ENCODE peak calls at places on chromosomes 4 and X, in nine cellular contexts. T, R, F, I, A, X, Z, M and O are unnamed samples.
A peak's percentile ranks its signal among the peaks of the same experiment; 100 is the strongest.

GRCh38 chrX:41145920-41146608 is 60.8 kb downstream of the USP9X start:
- DNase-seq in T (peak; percentile 44), R (peak; percentile 93), F (peak; percentile 16), I (no peak), A (no peak), X (peak; percentile 88), Z (no peak), M (no peak), O (peak; percentile 3)

GRCh38 chrX:3425031-3425430 is 78.6 kb upstream of the MXRA5 start:
- DNase-seq in T (no peak), R (no peak), F (no peak), I (no peak), A (no peak), X (no peak), Z (no peak), M (no peak), O (no peak)

GRCh38 chr4:170743633-170744032 is 653.9 kb upstream of the AADAT start:
- DNase-seq in T (no peak), R (no peak), F (peak; percentile 17), I (no peak), A (no peak), X (no peak), Z (no peak), M (no peak), O (no peak)

GRCh38 chr4:114807759-114808404 is 209.3 kb downstream of the UGT8 start:
- DNase-seq in T (no peak), R (peak; percentile 48), F (peak; percentile 52), I (no peak), A (no peak), X (peak; percentile 31), Z (no peak), M (no peak), O (peak; percentile 2)

GRCh38 chr4:45693746-45694145 is 430.1 kb downstream of the GABRG1 start:
- DNase-seq in T (no peak), R (peak; percentile 76), F (peak; percentile 17), I (no peak), A (no peak), X (no peak), Z (no peak), M (no peak), O (no peak)

GRCh38 chrX:102712967-102713677 is 874 bp downstream of the GPRASP2 start:
- DNase-seq in T (no peak), R (peak; percentile 49), F (peak; percentile 72), I (peak; percentile 40), A (peak; percentile 78), X (peak; percentile 69), Z (peak; percentile 6), M (peak; percentile 28), O (peak; percentile 50)

GRCh38 chrX:11698747-11699146 is 33.0 kb upstream of the ARHGAP6 start:
- DNase-seq in T (no peak), R (no peak), F (no peak), I (no peak), A (no peak), X (no peak), Z (no peak), M (no peak), O (no peak)

GRCh38 chr4:113952452-113953029 is 26.9 kb downstream of the ARSJ start:
- DNase-seq in T (peak; percentile 56), R (peak; percentile 64), F (peak; percentile 62), I (no peak), A (no peak), X (peak; percentile 59), Z (no peak), M (no peak), O (peak; percentile 55)

GRCh38 chr4:81052119-81053068 is 21.9 kb downstream of the BMP3 start:
- DNase-seq in T (peak; percentile 11), R (peak; percentile 79), F (peak; percentile 75), I (no peak), A (peak; percentile 81), X (peak; percentile 83), Z (peak; percentile 39), M (peak; percentile 13), O (peak; percentile 45)

GRCh38 chr4:119040261-119040660 is 95.4 kb upstream of the MYOZ2 start:
- DNase-seq in T (no peak), R (no peak), F (no peak), I (no peak), A (no peak), X (peak; percentile 67), Z (no peak), M (no peak), O (no peak)

GRCh38 chrX:104659037-104659744 is 93.2 kb downstream of the IL1RAPL2 start:
- DNase-seq in T (no peak), R (peak; percentile 42), F (no peak), I (no peak), A (no peak), X (no peak), Z (no peak), M (no peak), O (no peak)

GRCh38 chrX:8049827-8050226 is 121.2 kb downstream of the VCX2 start:
- DNase-seq in T (no peak), R (peak; percentile 52), F (no peak), I (no peak), A (no peak), X (no peak), Z (no peak), M (no peak), O (no peak)

GRCh38 chr4:3871881-3872833 is 106.0 kb downstream of the ADRA2C start:
- DNase-seq in T (no peak), R (no peak), F (no peak), I (no peak), A (no peak), X (no peak), Z (no peak), M (no peak), O (no peak)

GRCh38 chrX:26376037-26376708 is 160.2 kb downstream of the MAGEB5 start:
- DNase-seq in T (no peak), R (no peak), F (no peak), I (no peak), A (no peak), X (no peak), Z (no peak), M (no peak), O (no peak)

GRCh38 chrX:134736351-134736750 is 78.1 kb upstream of the PLAC1 start:
- DNase-seq in T (no peak), R (no peak), F (no peak), I (no peak), A (no peak), X (no peak), Z (no peak), M (no peak), O (no peak)

GRCh38 chrX:49117597-49117996 is 5.9 kb downstream of the GPKOW start:
- DNase-seq in T (no peak), R (no peak), F (no peak), I (no peak), A (no peak), X (no peak), Z (no peak), M (no peak), O (no peak)

GRCh38 chr4:7291372-7292135 is 99.2 kb downstream of the SORCS2 start:
- DNase-seq in T (no peak), R (peak; percentile 54), F (no peak), I (peak; percentile 49), A (peak; percentile 55), X (no peak), Z (peak; percentile 18), M (no peak), O (no peak)

GRCh38 chr4:151407466-151408379 is 1.3 kb upstream of the FHIP1A start:
- DNase-seq in T (peak; percentile 83), R (no peak), F (peak; percentile 57), I (peak; percentile 38), A (peak; percentile 46), X (no peak), Z (no peak), M (no peak), O (peak; percentile 13)

GRCh38 chr4:82677327-82677726 is 115.5 kb upstream of the TMEM150C start:
- DNase-seq in T (no peak), R (no peak), F (no peak), I (no peak), A (no peak), X (no peak), Z (no peak), M (no peak), O (no peak)